ENCODE peak calls at places on chromosomes 3 and 15, in five cellular contexts. B is left ventricle myocardium inferior, E is fibroblast of the aortic adventitia, T is body of pancreas, P is brain microvascular endothelial cell. J is an unnamed sample.

GRCh38 chr3:8987673-8988655 is 24.7 kb upstream of the RAD18 start:
- DNase-seq in B (peak; percentile 53), P (peak; percentile 60), E (peak; percentile 62), T (peak; percentile 55), J (no peak)

GRCh38 chr15:32641517-32642059 is at the start of gene SCG5:
- DNase-seq in P (peak; percentile 45), T (peak; percentile 54), E (no peak), B (no peak), J (no peak)

GRCh38 chr15:78873796-78874761 is 1.4 kb downstream of the MORF4L1 start:
- DNase-seq in B (no peak), E (no peak), T (no peak), P (no peak), J (no peak)

GRCh38 chr3:25493786-25494185 is 65.7 kb downstream of the RARB start:
- DNase-seq in E (peak; percentile 93), B (no peak), T (no peak), P (peak; percentile 98), J (no peak)

GRCh38 chr3:150446470-150446977 is 38.4 kb downstream of the TSC22D2 start:
- DNase-seq in P (no peak), E (no peak), B (no peak), T (no peak), J (no peak)

GRCh38 chr3:20683912-20684311 is 497.9 kb upstream of the SGO1 start:
- DNase-seq in E (peak; percentile 82), T (no peak), B (no peak), P (peak; percentile 74), J (no peak)

GRCh38 chr15:94081829-94082228 is 149.5 kb upstream of the MCTP2 start:
- DNase-seq in T (no peak), E (no peak), B (no peak), P (no peak), J (no peak)

GRCh38 chr3:168312991-168313390 is 217.3 kb upstream of the GOLIM4 start:
- DNase-seq in B (no peak), T (no peak), P (no peak), E (no peak), J (no peak)

GRCh38 chr3:99774467-99774866 is 43.2 kb upstream of the CMSS1 start:
- DNase-seq in E (peak; percentile 86), T (no peak), B (no peak), P (peak; percentile 77), J (peak; percentile 65)

DNA sequence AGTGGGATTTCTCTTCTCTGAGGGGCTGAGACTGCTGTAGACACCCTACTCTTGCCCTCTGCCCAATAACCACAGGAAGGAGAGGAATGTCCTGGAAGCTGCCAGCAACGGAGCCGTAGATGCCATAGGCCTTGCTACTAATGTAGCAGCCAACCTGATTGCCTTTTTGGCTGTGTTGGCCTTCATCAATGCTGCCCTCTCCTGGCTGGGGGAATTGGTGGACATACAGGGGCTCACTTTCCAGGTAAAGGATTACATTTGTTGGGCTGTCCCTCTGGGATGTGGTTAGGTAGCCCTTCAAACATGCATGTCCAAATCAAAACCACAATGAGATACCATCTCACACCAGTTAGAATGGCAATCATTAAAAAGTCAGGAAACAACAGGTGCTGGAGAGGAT is 16.1 kb downstream of the SLC28A2 start:
- DNase-seq in P (no peak), B (no peak), E (no peak), T (peak; percentile 29), J (no peak)
- TF ChIP-seq CTCF in P (peak; percentile 8), B (no peak), E (no peak), T (peak; percentile 13), J (peak; percentile 36)

DNA sequence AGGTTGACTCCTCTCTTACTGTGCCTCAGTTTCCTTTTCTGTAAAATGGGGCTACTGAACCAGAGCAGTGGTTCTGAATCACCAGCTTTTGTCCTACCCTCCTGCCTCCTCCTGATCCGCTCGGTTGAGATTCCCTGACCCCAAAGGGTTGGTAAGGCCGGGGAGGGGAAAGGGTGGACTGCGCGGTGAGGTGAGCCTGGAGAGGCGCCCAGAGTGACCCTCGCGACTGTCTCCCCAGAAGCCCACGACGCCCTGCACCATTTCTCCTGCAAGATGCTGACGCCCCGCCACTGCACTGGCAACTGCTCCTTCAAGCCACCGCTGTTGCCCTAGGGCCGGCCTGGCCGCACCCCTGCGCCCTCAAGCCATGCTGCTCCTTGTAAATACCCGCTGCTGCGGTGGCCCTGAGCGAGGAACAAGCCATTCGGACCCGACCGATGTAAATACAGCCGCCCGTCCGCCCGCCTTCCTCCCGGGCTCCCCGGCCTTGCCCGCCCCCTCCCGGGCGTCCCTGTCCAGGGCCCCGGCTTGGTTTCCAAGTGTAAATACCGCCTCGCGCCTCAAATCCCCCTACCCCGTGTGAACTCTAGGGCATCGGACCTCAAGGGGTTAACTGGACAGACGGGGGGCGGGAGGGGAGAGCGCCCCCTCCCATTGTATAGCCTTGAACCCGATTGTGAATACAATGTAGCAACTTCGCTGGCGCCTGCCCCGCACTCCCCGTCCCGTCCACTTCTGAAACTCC is 6.2 kb downstream of the RNU6-1 start:
- DNase-seq in E (no peak), P (no peak), T (no peak), B (no peak), J (no peak)
- H3K4me3 ChIP-seq in E (no peak overlapping the region), P (peak overlapping the region; percentile 17), T (no peak overlapping the region), B (peak overlapping the region; percentile 61), J (peak overlapping the region; percentile 28)

GRCh38 chr15:65599677-65600076 is 11.3 kb downstream of the INTS14 start:
- DNase-seq in E (no peak), T (no peak), B (no peak), P (no peak), J (no peak)

GRCh38 chr15:65598468-65598867 is 12.5 kb downstream of the INTS14 start:
- DNase-seq in E (no peak), P (no peak), B (no peak), T (no peak), J (no peak)

GRCh38 chr15:65595960-65596359 is 15.0 kb downstream of the INTS14 start:
- DNase-seq in E (peak; percentile 12), B (no peak), P (no peak), T (no peak), J (no peak)
- TF ChIP-seq CTCF in E (no peak), B (peak; percentile 31), P (peak; percentile 55), T (peak; percentile 10), J (peak; percentile 39)

GRCh38 chr15:98855067-98855814 is 152.4 kb downstream of the PGPEP1L start:
- DNase-seq in P (no peak), T (no peak), B (no peak), E (no peak), J (no peak)

GRCh38 chr15:98853161-98853560 is 154.4 kb downstream of the PGPEP1L start:
- DNase-seq in P (peak; percentile 95), T (peak; percentile 80), E (peak; percentile 96), B (peak; percentile 91), J (no peak)

GRCh38 chr15:98853593-98854420 is 153.8 kb downstream of the PGPEP1L start:
- DNase-seq in P (no peak), B (no peak), T (no peak), E (peak; percentile 61), J (no peak)

GRCh38 chr15:98854496-98854895 is 153.1 kb downstream of the PGPEP1L start:
- DNase-seq in P (no peak), B (no peak), E (no peak), T (no peak), J (no peak)

DNA sequence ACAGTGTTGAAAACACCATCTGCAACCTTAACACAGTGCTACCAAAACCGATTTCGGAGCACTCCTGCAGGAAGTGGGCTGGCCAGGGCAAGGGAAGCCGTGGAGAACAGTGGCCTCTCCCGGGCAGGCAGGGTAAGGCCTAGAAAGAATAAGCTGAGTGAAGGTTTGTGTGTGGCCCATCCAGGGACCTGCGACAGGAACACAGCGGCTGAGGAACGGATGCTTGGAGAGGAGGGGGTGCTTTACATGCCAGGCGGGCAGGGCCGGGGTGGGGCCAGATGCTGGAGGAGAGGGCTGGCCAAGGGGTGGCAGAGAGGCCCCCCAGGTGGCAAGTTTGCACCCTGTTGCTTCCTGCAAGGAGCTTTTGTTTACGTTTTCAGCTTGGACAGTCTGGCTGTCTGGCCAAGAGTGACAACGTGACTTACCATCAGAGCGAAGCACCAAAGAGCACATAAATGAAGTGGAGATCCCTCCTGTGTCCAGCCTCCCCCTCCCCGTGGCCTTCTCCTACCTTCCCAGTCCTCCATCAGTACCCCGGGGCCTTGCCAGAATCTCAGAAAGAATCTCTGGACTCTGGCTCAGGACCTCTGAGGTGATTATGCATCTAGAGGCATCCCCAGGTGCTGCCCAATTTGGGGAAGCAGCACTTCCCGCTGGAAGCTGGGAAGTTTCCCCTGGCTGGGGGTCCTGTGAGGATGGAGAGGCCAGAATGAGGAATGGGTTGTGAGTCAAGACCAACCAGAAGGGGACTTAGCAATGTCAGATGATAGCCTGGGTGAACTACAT is 156.4 kb downstream of the PGPEP1L start:
- DNase-seq in T (peak; percentile 80), P (peak; percentile 65), B (peak; percentile 74), E (peak; percentile 76), J (no peak)
- H3K4me3 ChIP-seq in T (no peak overlapping the region), P (peak overlapping the region; percentile 69), B (peak overlapping the region; percentile 73), E (peak overlapping the region; percentile 73), J (peak overlapping the region; percentile 66)

GRCh38 chr15:20646529-20647142 is 105.0 kb upstream of the GOLGA6L6 start:
- DNase-seq in E (no peak), T (no peak), P (no peak), B (no peak), J (no peak)
- TF ChIP-seq CTCF in E (no peak), T (no peak), P (no peak), B (no peak), J (no peak)

GRCh38 chr3:101518421-101518871 is 5.4 kb upstream of the SENP7 start:
- DNase-seq in E (no peak), T (no peak), B (no peak), P (no peak), J (peak; percentile 35)
- H3K4me3 ChIP-seq in E (no peak overlapping the region), T (no peak overlapping the region), B (no peak overlapping the region), P (no peak overlapping the region), J (no peak overlapping the region)